ENCODE peak calls at places on chromosomes 1 and 21, in nine cellular contexts. S, L, O, B, P, D, F, I and K are unnamed samples.

GRCh38 chr1:180252638-180253536 is 22.8 kb downstream of the LHX4 start:
- DNase-seq in S (peak; percentile 85), L (peak; percentile 35), O (peak; percentile 88), B (no peak), P (no peak), D (peak; percentile 77), F (peak; percentile 83), I (peak; percentile 86), K (peak; percentile 74)

GRCh38 chr1:207831517-207832327 is 79.2 kb downstream of the CD34 start:
- DNase-seq in S (peak; percentile 67), L (no peak), O (no peak), B (no peak), P (no peak), D (no peak), F (no peak), I (no peak), K (no peak)

GRCh38 chr1:203776636-203777035 is 11.7 kb downstream of the LAX1 start:
- DNase-seq in S (no peak), L (peak; percentile 66), O (no peak), B (no peak), P (no peak), D (no peak), F (no peak), I (no peak), K (no peak)

GRCh38 chr1:180042994-180043622 is 88.5 kb downstream of the CEP350 start:
- DNase-seq in S (no peak), L (no peak), O (no peak), B (no peak), P (no peak), D (no peak), F (no peak), I (no peak), K (no peak)

GRCh38 chr1:45722809-45723208 is 27.6 kb downstream of the IPP start:
- DNase-seq in S (no peak), L (no peak), O (no peak), B (no peak), P (no peak), D (no peak), F (no peak), I (no peak), K (no peak)

GRCh38 chr1:70034403-70034802 is 171.0 kb downstream of the LRRC40 start:
- DNase-seq in S (no peak), L (no peak), O (no peak), B (no peak), P (no peak), D (peak; percentile 24), F (peak; percentile 72), I (no peak), K (no peak)

GRCh38 chr21:33825898-33826297 is 89.7 kb downstream of the ATP5PO start:
- DNase-seq in S (no peak), L (no peak), O (no peak), B (no peak), P (no peak), D (no peak), F (no peak), I (no peak), K (no peak)

GRCh38 chr1:23951646-23952095 is 8.0 kb upstream of the PNRC2 start:
- DNase-seq in S (no peak), L (no peak), O (no peak), B (no peak), P (no peak), D (no peak), F (no peak), I (no peak), K (no peak)

GRCh38 chr1:219140308-219140877 is 33.3 kb upstream of the LYPLAL1 start:
- DNase-seq in S (no peak), L (no peak), O (no peak), B (no peak), P (no peak), D (no peak), F (no peak), I (no peak), K (no peak)

GRCh38 chr1:229689273-229689672 is 63.2 kb downstream of the URB2 start:
- DNase-seq in S (no peak), L (no peak), O (no peak), B (no peak), P (no peak), D (no peak), F (no peak), I (no peak), K (no peak)
- TF ChIP-seq CTCF in S (no peak), L (no peak), O (no peak), B (no peak), P (no peak), D (no peak), F (no peak), I (no peak), K (no peak)

GRCh38 chr1:195580988-195581387 is 1027.3 kb downstream of the KCNT2 start:
- DNase-seq in S (no peak), L (no peak), O (no peak), B (no peak), P (no peak), D (no peak), F (no peak), I (no peak), K (no peak)
- TF ChIP-seq CTCF in S (no peak), L (peak; percentile 38), O (no peak), B (no peak), P (no peak), D (peak; percentile 20), F (peak; percentile 45), I (no peak), K (peak; percentile 55)

GRCh38 chr21:45443595-45444181 is 38.7 kb downstream of the COL18A1 start:
- DNase-seq in S (no peak), L (peak; percentile 67), O (no peak), B (no peak), P (no peak), D (no peak), F (no peak), I (no peak), K (no peak)
- TF ChIP-seq CTCF in S (no peak), L (peak; percentile 66), O (no peak), B (peak; percentile 5), P (no peak), D (no peak), F (peak; percentile 12), I (no peak), K (no peak)

GRCh38 chr1:57295326-57295725 is 128.5 kb downstream of the DAB1 start:
- DNase-seq in S (no peak), L (no peak), O (no peak), B (no peak), P (no peak), D (no peak), F (no peak), I (no peak), K (no peak)

GRCh38 chr1:57296726-57297252 is 127.1 kb downstream of the DAB1 start:
- DNase-seq in S (no peak), L (no peak), O (no peak), B (no peak), P (no peak), D (no peak), F (no peak), I (no peak), K (no peak)

GRCh38 chr1:57293214-57293613 is 130.6 kb downstream of the DAB1 start:
- DNase-seq in S (no peak), L (no peak), O (no peak), B (no peak), P (no peak), D (no peak), F (no peak), I (no peak), K (no peak)
- TF ChIP-seq CTCF in S (no peak), L (no peak), O (no peak), B (no peak), P (no peak), D (no peak), F (peak; percentile 28), I (no peak), K (no peak)

DNA sequence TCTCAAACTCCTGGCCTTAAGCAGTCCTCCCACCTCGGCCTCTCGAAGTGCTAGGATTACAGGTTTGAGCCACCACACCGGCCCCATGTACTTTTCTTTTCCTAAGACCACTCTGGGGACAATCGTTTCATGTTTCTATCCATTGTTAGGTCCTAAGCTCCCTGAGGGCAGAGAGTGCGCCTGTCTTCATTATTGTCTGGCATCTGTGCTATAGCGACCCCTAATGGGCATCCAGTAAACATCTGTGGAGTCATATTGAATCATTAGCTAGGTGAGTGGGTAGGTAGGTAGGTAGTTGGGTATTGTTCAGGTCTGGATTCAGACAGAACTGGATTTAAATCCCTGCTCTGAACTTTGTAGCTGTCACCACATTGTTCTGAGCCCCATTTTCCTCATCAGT is 66.1 kb downstream of the TMEM53 start:
- DNase-seq in S (no peak), L (no peak), O (no peak), B (no peak), P (no peak), D (no peak), F (no peak), I (no peak), K (no peak)
- TF ChIP-seq CTCF in S (no peak), L (no peak), O (no peak), B (no peak), P (no peak), D (no peak), F (peak; percentile 63), I (no peak), K (peak; percentile 38)